ENCODE peak calls at places on chromosome 1, in four cellular contexts. G is fibroblast of lung, I is pancreas, Z is heart right ventricle. B is an unnamed sample.

GRCh38 chr1:37035014-37035686 is 835 bp upstream of the GRIK3 start:
- DNase-seq in G (no peak), I (no peak), Z (no peak), B (no peak)

GRCh38 chr1:216224233-216224632 is 199.0 kb downstream of the USH2A start:
- DNase-seq in G (no peak), I (no peak), Z (no peak), B (no peak)

GRCh38 chr1:234691567-234691966 is 81.6 kb upstream of the IRF2BP2 start:
- DNase-seq in G (no peak), I (no peak), Z (no peak), B (no peak)

GRCh38 chr1:236868625-236869467 is 73.8 kb downstream of the MTR start:
- DNase-seq in G (peak; percentile 54), I (no peak), Z (no peak), B (peak; percentile 16)

GRCh38 chr1:196155586-196155985 is 452.7 kb downstream of the KCNT2 start:
- DNase-seq in G (no peak), I (no peak), Z (no peak), B (no peak)

GRCh38 chr1:23619299-23620188 is 60.2 kb upstream of the ID3 start:
- DNase-seq in G (peak; percentile 24), I (peak; percentile 41), Z (peak; percentile 17), B (peak; percentile 12)

GRCh38 chr1:234929369-234929768 is 199.3 kb downstream of the TOMM20 start:
- DNase-seq in G (no peak), I (no peak), Z (no peak), B (no peak)

GRCh38 chr1:90580176-90580575 is 136.9 kb downstream of the BARHL2 start:
- DNase-seq in G (no peak), I (no peak), Z (no peak), B (no peak)

GRCh38 chr1:59229138-59229537 is 67.8 kb upstream of the FGGY start:
- DNase-seq in G (no peak), I (no peak), Z (no peak), B (no peak)

GRCh38 chr1:108047085-108047484 is 82.1 kb upstream of the VAV3 start:
- DNase-seq in G (no peak), I (no peak), Z (no peak), B (no peak)

GRCh38 chr1:151689494-151689893 is 27.1 kb downstream of the CELF3 start:
- DNase-seq in G (no peak), I (no peak), Z (no peak), B (no peak)

GRCh38 chr1:37064059-37064458 is 29.7 kb upstream of the GRIK3 start:
- DNase-seq in G (no peak), I (no peak), Z (no peak), B (no peak)

GRCh38 chr1:115373305-115373704 is 35.3 kb upstream of the NGF start:
- DNase-seq in G (peak; percentile 94), I (no peak), Z (no peak), B (peak; percentile 12)

GRCh38 chr1:115374598-115374997 is 36.5 kb upstream of the NGF start:
- DNase-seq in G (no peak), I (no peak), Z (no peak), B (no peak)

GRCh38 chr1:115379943-115380342 is 41.9 kb upstream of the NGF start:
- DNase-seq in G (no peak), I (no peak), Z (no peak), B (no peak)

DNA sequence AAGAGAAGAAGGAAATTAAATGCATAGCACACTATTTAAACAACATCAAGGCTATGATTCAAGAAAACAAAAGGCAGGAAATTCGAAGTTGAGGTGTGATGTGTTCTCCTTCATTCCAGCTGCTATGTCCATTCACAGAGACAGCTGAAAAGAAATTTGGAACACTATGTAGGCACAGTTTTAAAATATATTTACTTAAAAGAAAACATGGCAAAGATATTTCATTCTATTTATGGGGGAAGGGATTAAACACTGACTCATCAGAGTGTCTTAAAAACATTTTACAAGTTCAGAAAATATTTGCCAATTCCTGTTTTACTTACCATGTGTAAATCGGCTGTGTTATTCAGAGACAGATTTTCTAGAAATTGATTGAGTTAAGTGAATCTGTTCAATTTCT is 39.4 kb upstream of the NGF start:
- DNase-seq in G (peak; percentile 31), I (no peak), Z (no peak), B (no peak)
- H3K4me3 ChIP-seq in G (no peak overlapping the region), I (no peak overlapping the region), Z (no peak overlapping the region), B (no peak overlapping the region)

GRCh38 chr1:248688527-248689298 is 13.9 kb downstream of the OR14I1 start:
- DNase-seq in G (no peak), I (no peak), Z (no peak), B (no peak)
- H3K9me3 ChIP-seq in G (no peaks in the 10 kb centered on the region), I (no peaks in the 10 kb centered on the region), Z (peaks cover 11% of the 10 kb centered on the region), B (no peaks in the 10 kb centered on the region)

GRCh38 chr1:34930702-34931071 is 1.2 kb upstream of the DLGAP3 start:
- DNase-seq in G (no peak), I (no peak), Z (no peak), B (no peak)
- H3K27me3 ChIP-seq in G (peaks cover 40% of the 10 kb centered on the region), I (no peaks in the 10 kb centered on the region), Z (peaks cover 53% of the 10 kb centered on the region), B (peaks cover 45% of the 10 kb centered on the region)

DNA sequence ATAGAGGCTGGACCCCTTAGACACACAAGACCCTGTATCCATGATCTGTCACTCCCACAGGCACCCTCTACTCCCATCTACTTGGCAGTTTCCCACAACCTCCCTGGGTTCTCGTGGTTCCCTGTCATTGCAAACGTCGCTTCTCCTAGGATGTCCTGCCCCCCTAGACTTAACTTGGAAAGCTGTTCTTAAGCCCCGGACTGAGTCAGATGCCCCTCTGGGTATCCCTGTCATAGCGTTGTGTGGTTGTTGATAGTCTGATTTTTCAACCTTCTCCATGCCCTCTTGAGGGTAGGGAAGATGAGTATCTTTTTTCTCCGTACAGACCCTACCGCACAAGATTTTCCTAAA is 11.8 kb downstream of the RCC1 start:
- DNase-seq in G (peak; percentile 43), I (no peak), Z (no peak), B (no peak)
- H3K4me3 ChIP-seq in G (peak overlapping the region; percentile 57), I (peak overlapping the region; percentile 52), Z (peak overlapping the region; percentile 63), B (peak overlapping the region; percentile 74)

GRCh38 chr1:228303596-228303995 is 95.8 kb downstream of the OBSCN start:
- DNase-seq in G (no peak), I (no peak), Z (no peak), B (no peak)

GRCh38 chr1:228304766-228305395 is 97.0 kb downstream of the OBSCN start:
- DNase-seq in G (no peak), I (no peak), Z (no peak), B (no peak)

GRCh38 chr1:228299901-228300300 is 92.1 kb downstream of the OBSCN start:
- DNase-seq in G (no peak), I (no peak), Z (no peak), B (no peak)

GRCh38 chr1:228304225-228304624 is 96.4 kb downstream of the OBSCN start:
- DNase-seq in G (no peak), I (no peak), Z (no peak), B (no peak)

DNA sequence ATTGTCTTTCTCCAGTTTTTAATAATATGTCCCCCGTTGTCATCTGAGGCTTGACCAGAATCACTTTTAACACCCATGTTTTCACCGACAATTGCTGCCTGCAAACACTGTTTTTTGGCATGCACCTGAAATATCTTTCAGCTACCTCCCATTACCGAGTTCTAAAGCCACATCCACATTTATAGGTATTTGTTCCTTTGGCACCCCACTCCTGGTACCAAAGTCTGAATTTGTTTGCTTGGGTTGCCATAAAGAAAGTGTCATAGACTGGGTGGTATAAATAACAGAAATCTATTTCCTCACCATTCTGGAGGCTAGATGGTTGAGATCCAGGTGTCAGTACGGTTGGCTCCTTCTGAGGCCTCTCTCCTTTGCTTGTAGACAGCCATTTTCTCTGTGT is 94.2 kb downstream of the OBSCN start:
- DNase-seq in G (no peak), I (no peak), Z (no peak), B (no peak)
- H3K9me3 ChIP-seq in G (no peaks in the 10 kb centered on the region), I (no peaks in the 10 kb centered on the region), Z (peaks cover 24% of the 10 kb centered on the region), B (peaks cover 27% of the 10 kb centered on the region)

GRCh38 chr1:2604156-2604853 is 17.7 kb downstream of the PRXL2B start:
- DNase-seq in G (no peak), I (no peak), Z (no peak), B (no peak)

GRCh38 chr1:2602311-2602835 is 15.8 kb downstream of the PRXL2B start:
- DNase-seq in G (no peak), I (no peak), Z (no peak), B (no peak)

GRCh38 chr1:2604854-2605753 is 18.5 kb downstream of the PRXL2B start:
- DNase-seq in G (no peak), I (no peak), Z (no peak), B (no peak)

GRCh38 chr1:2602866-2603520 is 16.4 kb downstream of the PRXL2B start:
- DNase-seq in G (no peak), I (no peak), Z (no peak), B (no peak)

GRCh38 chr1:2603521-2604155 is 17.1 kb downstream of the PRXL2B start:
- DNase-seq in G (no peak), I (no peak), Z (no peak), B (no peak)
- H3K27me3 ChIP-seq in G (no peaks in the 10 kb centered on the region), I (no peaks in the 10 kb centered on the region), Z (peaks cover 39% of the 10 kb centered on the region), B (peaks cover 3% of the 10 kb centered on the region)

DNA sequence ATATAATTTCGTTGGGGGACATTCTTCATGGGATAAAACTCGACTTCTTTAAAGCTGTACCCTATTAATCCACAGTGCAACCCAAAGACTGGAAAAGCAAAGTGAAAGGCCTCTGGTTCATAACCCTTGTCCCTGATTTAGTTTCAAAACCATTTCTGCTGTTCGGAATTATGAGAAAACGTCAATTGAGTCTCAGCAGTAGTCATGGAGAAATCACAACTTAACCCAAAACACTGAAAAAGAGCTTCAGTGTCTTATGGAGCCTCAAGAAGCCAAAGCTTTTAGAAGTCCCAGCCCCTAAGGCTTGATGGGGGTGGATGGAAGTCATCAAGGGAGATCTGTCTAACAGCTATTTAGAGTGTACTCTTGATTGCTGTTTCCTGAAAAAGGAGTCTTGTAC is 73.5 kb upstream of the VCAM1 start:
- DNase-seq in G (no peak), I (no peak), Z (no peak), B (no peak)
- H3K4me3 ChIP-seq in G (no peak overlapping the region), I (no peak overlapping the region), Z (no peak overlapping the region), B (no peak overlapping the region)

GRCh38 chr1:2820731-2821372 is 19.4 kb upstream of the TTC34 start:
- DNase-seq in G (no peak), I (no peak), Z (no peak), B (no peak)

GRCh38 chr1:2822621-2823145 is 21.2 kb upstream of the TTC34 start:
- DNase-seq in G (no peak), I (no peak), Z (no peak), B (no peak)

GRCh38 chr1:2823921-2824660 is 22.6 kb upstream of the TTC34 start:
- DNase-seq in G (no peak), I (no peak), Z (no peak), B (no peak)

GRCh38 chr1:2821373-2821955 is 20.0 kb upstream of the TTC34 start:
- DNase-seq in G (no peak), I (no peak), Z (no peak), B (no peak)

GRCh38 chr1:2821970-2822620 is 20.6 kb upstream of the TTC34 start:
- DNase-seq in G (no peak), I (no peak), Z (peak; percentile 32), B (peak; percentile 66)
- H3K9me3 ChIP-seq in G (no peaks in the 10 kb centered on the region), I (no peaks in the 10 kb centered on the region), Z (no peaks in the 10 kb centered on the region), B (no peaks in the 10 kb centered on the region)

B was measured in MG63.